ENCODE peak calls at places on chromosomes 2 and 18, in six cellular contexts. One of them, this sample, is unnamed.

GRCh38 chr2:119106301-119106897 is 52.2 kb downstream of the C1QL2 start:
- DNase-seq in dorsolateral prefrontal cortex: no peak
- DNase-seq in AG10803: peak; percentile 15
- DNase-seq in breast epithelium: no peak
- DNase-seq in endodermal cell: peak; percentile 93
- DNase-seq in endothelial cell of umbilical vein: no peak
- DNase-seq in this sample: no peak

GRCh38 chr18:77076111-77076510 is 56.5 kb downstream of the MBP start:
- DNase-seq in dorsolateral prefrontal cortex: no peak
- DNase-seq in endothelial cell of umbilical vein: no peak
- DNase-seq in AG10803: no peak
- DNase-seq in breast epithelium: no peak
- DNase-seq in endodermal cell: no peak
- DNase-seq in this sample: no peak

GRCh38 chr2:120277505-120278205 is 25.0 kb downstream of the RALB start:
- DNase-seq in endodermal cell: no peak
- DNase-seq in AG10803: no peak
- DNase-seq in dorsolateral prefrontal cortex: no peak
- DNase-seq in endothelial cell of umbilical vein: no peak
- DNase-seq in breast epithelium: no peak
- DNase-seq in this sample: no peak

GRCh38 chr18:76169733-76170132 is 325.3 kb downstream of the ZNF516 start:
- DNase-seq in AG10803: no peak
- DNase-seq in endodermal cell: no peak
- DNase-seq in endothelial cell of umbilical vein: no peak
- DNase-seq in breast epithelium: no peak
- DNase-seq in dorsolateral prefrontal cortex: no peak
- DNase-seq in this sample: no peak

GRCh38 chr2:229265727-229266126 is 5.4 kb downstream of the PID1 start:
- DNase-seq in dorsolateral prefrontal cortex: no peak
- DNase-seq in AG10803: no peak
- DNase-seq in endodermal cell: no peak
- DNase-seq in endothelial cell of umbilical vein: no peak
- DNase-seq in breast epithelium: no peak
- DNase-seq in this sample: no peak

GRCh38 chr2:239143858-239144712 is 256.7 kb downstream of the HDAC4 start:
- DNase-seq in endothelial cell of umbilical vein: peak; percentile 37
- DNase-seq in AG10803: peak; percentile 54
- DNase-seq in breast epithelium: no peak
- DNase-seq in dorsolateral prefrontal cortex: no peak
- DNase-seq in endodermal cell: peak; percentile 79
- DNase-seq in this sample: no peak

GRCh38 chr2:225400060-225400511 is 576 bp downstream of the NYAP2 start:
- DNase-seq in endothelial cell of umbilical vein: peak; percentile 1
- DNase-seq in breast epithelium: no peak
- DNase-seq in AG10803: peak; percentile 52
- DNase-seq in endodermal cell: peak; percentile 91
- DNase-seq in dorsolateral prefrontal cortex: peak; percentile 44
- DNase-seq in this sample: no peak

GRCh38 chr18:63199743-63200241 is 119.8 kb downstream of the BCL2 start:
- DNase-seq in endodermal cell: no peak
- DNase-seq in breast epithelium: no peak
- DNase-seq in endothelial cell of umbilical vein: no peak
- DNase-seq in AG10803: no peak
- DNase-seq in dorsolateral prefrontal cortex: no peak
- DNase-seq in this sample: no peak

GRCh38 chr2:118667964-118668363 is 179.5 kb downstream of the EN1 start:
- DNase-seq in dorsolateral prefrontal cortex: no peak
- DNase-seq in endothelial cell of umbilical vein: no peak
- DNase-seq in breast epithelium: no peak
- DNase-seq in endodermal cell: no peak
- DNase-seq in AG10803: peak; percentile 91
- DNase-seq in this sample: no peak

DNA sequence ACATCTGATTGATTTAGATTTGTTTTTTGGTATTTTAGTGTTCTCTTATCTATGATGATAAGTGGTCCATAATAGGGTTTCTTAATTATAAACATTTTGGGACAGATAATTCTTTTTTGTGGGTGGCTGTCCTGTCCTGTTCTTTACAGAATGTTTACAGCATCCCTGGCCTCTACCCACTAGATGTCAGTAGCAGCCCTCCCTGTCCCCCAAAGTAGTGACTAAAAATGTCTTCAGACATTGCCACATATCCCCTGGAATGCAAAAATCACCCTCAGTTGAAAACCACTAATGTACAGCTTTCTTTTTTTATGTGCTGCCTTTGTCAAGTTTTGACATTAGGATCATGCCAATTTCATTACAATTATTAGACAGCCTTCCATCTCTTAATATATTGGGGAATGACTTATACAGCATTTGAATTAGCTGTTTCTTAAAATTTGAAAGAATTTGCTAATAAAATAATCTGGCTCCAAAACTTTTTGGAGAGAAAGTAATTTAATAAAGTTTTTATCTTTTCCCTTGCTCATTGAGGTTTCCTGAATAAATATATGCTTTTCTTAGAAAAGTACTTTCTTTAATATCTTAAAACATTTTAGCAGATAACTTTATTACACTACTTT is 19.5 kb downstream of the WIPF1 start:
- DNase-seq in endodermal cell: no peak
- DNase-seq in breast epithelium: no peak
- DNase-seq in endothelial cell of umbilical vein: peak; percentile 55
- DNase-seq in dorsolateral prefrontal cortex: no peak
- DNase-seq in AG10803: peak; percentile 82
- DNase-seq in this sample: no peak
- TF ChIP-seq CTCF in endodermal cell: peak; percentile 73
- TF ChIP-seq CTCF in breast epithelium: peak; percentile 19
- TF ChIP-seq CTCF in endothelial cell of umbilical vein: peak; percentile 43
- TF ChIP-seq CTCF in dorsolateral prefrontal cortex: peak; percentile 50
- TF ChIP-seq CTCF in AG10803: peak; percentile 92
- TF ChIP-seq CTCF in this sample: peak; percentile 34

GRCh38 chr18:30694773-30695172 is 347.8 kb downstream of the DSC3 start:
- DNase-seq in AG10803: no peak
- DNase-seq in endodermal cell: no peak
- DNase-seq in endothelial cell of umbilical vein: no peak
- DNase-seq in breast epithelium: no peak
- DNase-seq in dorsolateral prefrontal cortex: no peak
- DNase-seq in this sample: no peak

GRCh38 chr18:30698571-30698970 is 344.0 kb downstream of the DSC3 start:
- DNase-seq in AG10803: no peak
- DNase-seq in endodermal cell: no peak
- DNase-seq in breast epithelium: no peak
- DNase-seq in endothelial cell of umbilical vein: no peak
- DNase-seq in dorsolateral prefrontal cortex: no peak
- DNase-seq in this sample: no peak

DNA sequence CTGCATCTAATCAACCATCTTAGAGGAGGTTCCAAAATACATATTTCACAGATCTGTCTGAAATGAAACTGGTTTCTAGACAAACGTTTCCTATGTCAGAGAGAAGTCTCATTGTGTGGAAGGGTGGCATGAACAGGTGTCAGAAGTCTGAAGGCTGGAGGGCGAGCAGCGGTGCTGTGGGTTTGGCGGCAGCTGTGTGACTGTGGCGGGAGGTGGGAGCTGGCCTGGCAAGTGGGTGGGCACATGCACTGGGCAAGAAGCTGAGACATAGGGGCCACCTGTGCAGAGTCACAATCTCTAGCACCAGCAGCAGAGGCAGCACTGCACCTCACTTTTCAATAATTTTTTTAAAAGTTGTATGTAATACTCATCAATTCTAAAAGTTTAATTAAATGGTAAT is 346.3 kb downstream of the DSC3 start:
- DNase-seq in endothelial cell of umbilical vein: no peak
- DNase-seq in breast epithelium: no peak
- DNase-seq in dorsolateral prefrontal cortex: no peak
- DNase-seq in endodermal cell: no peak
- DNase-seq in AG10803: no peak
- DNase-seq in this sample: no peak
- TF ChIP-seq CTCF in endothelial cell of umbilical vein: no peak
- TF ChIP-seq CTCF in breast epithelium: no peak
- TF ChIP-seq CTCF in dorsolateral prefrontal cortex: no peak
- TF ChIP-seq CTCF in endodermal cell: no peak
- TF ChIP-seq CTCF in AG10803: no peak
- TF ChIP-seq CTCF in this sample: no peak

GRCh38 chr2:46621499-46621898 is 142.1 kb downstream of the TMEM247 start:
- DNase-seq in endodermal cell: no peak
- DNase-seq in dorsolateral prefrontal cortex: no peak
- DNase-seq in breast epithelium: no peak
- DNase-seq in AG10803: no peak
- DNase-seq in endothelial cell of umbilical vein: no peak
- DNase-seq in this sample: no peak

GRCh38 chr2:46612675-46613074 is 133.3 kb downstream of the TMEM247 start:
- DNase-seq in endothelial cell of umbilical vein: no peak
- DNase-seq in endodermal cell: no peak
- DNase-seq in dorsolateral prefrontal cortex: no peak
- DNase-seq in AG10803: no peak
- DNase-seq in breast epithelium: no peak
- DNase-seq in this sample: no peak

GRCh38 chr2:46610014-46610413 is 130.6 kb downstream of the TMEM247 start:
- DNase-seq in breast epithelium: no peak
- DNase-seq in dorsolateral prefrontal cortex: no peak
- DNase-seq in endothelial cell of umbilical vein: no peak
- DNase-seq in endodermal cell: no peak
- DNase-seq in AG10803: no peak
- DNase-seq in this sample: no peak

DNA sequence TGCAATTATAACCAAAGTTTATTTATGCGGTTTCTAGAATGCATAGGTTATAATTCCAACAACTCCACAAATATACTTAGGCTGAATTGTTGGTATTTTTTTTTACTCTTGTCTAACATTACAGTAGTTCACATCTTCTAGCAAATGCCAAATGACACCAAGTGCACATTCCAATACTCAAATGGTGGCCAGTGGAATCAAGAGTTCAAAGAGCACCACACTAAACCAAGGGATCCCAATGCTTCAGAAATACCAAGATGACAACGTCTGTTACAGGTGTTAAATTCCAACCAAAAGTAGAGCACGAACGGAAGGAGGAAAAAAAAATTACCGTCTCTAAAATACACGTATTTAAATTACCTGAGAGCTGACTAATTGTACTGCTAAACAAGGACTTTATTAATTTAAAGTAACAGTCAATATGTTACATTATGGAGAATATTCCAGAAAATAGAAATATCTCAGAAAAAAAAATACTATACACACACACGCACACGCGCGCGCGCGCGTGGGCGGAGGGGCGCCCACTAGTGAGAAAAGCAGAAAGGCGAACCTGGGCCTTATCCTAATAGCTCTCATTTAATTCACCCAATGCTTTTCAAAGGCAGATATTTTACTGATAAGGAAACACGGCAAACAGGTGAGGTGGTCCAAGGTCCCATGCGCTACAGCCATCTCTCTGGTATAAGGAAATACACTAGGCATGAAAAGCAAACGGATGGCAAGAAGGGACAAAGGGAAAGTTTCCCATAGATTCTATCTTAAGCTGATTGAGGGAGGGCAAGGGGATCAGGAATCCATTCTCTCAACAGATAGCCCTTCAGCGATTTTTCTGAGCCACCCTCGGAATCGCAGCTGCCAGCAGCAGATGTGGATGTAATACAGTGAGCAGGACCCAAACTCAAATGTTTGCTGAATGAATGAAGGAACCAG is 136.5 kb downstream of the TMEM247 start:
- DNase-seq in endodermal cell: no peak
- DNase-seq in AG10803: no peak
- DNase-seq in dorsolateral prefrontal cortex: no peak
- DNase-seq in breast epithelium: no peak
- DNase-seq in endothelial cell of umbilical vein: peak; percentile 26
- DNase-seq in this sample: peak; percentile 18
- TF ChIP-seq CTCF in endodermal cell: no peak
- TF ChIP-seq CTCF in AG10803: peak; percentile 32
- TF ChIP-seq CTCF in dorsolateral prefrontal cortex: peak; percentile 32
- TF ChIP-seq CTCF in breast epithelium: no peak
- TF ChIP-seq CTCF in endothelial cell of umbilical vein: peak; percentile 9
- TF ChIP-seq CTCF in this sample: no peak

GRCh38 chr2:11028407-11028916 is 116.7 kb downstream of the KCNF1 start:
- DNase-seq in AG10803: no peak
- DNase-seq in endodermal cell: peak; percentile 42
- DNase-seq in endothelial cell of umbilical vein: no peak
- DNase-seq in breast epithelium: no peak
- DNase-seq in dorsolateral prefrontal cortex: no peak
- DNase-seq in this sample: no peak
- TF ChIP-seq CTCF in AG10803: no peak
- TF ChIP-seq CTCF in endodermal cell: peak; percentile 37
- TF ChIP-seq CTCF in endothelial cell of umbilical vein: no peak
- TF ChIP-seq CTCF in breast epithelium: no peak
- TF ChIP-seq CTCF in dorsolateral prefrontal cortex: no peak
- TF ChIP-seq CTCF in this sample: no peak

GRCh38 chr2:47904903-47905453 is 1.3 kb downstream of the FBXO11 start:
- DNase-seq in breast epithelium: no peak
- DNase-seq in endothelial cell of umbilical vein: peak; percentile 45
- DNase-seq in AG10803: no peak
- DNase-seq in endodermal cell: peak; percentile 78
- DNase-seq in dorsolateral prefrontal cortex: peak; percentile 36
- DNase-seq in this sample: no peak

GRCh38 chr2:47903781-47904447 is 2.4 kb downstream of the FBXO11 start:
- DNase-seq in dorsolateral prefrontal cortex: no peak
- DNase-seq in endothelial cell of umbilical vein: peak; percentile 66
- DNase-seq in AG10803: no peak
- DNase-seq in breast epithelium: no peak
- DNase-seq in endodermal cell: no peak
- DNase-seq in this sample: no peak

GRCh38 chr2:47906261-47907096 is at the start of gene FBXO11:
- DNase-seq in endothelial cell of umbilical vein: peak; percentile 99
- DNase-seq in endodermal cell: peak; percentile 98
- DNase-seq in breast epithelium: peak; percentile 83
- DNase-seq in dorsolateral prefrontal cortex: peak; percentile 93
- DNase-seq in AG10803: peak; percentile 99
- DNase-seq in this sample: peak; percentile 85

GRCh38 chr2:47907097-47907781 is 941 bp upstream of the FBXO11 start:
- DNase-seq in breast epithelium: no peak
- DNase-seq in endothelial cell of umbilical vein: no peak
- DNase-seq in AG10803: peak; percentile 35
- DNase-seq in endodermal cell: no peak
- DNase-seq in dorsolateral prefrontal cortex: no peak
- DNase-seq in this sample: no peak

GRCh38 chr2:47905454-47906260 is 641 bp downstream of the FBXO11 start:
- DNase-seq in breast epithelium: peak; percentile 53
- DNase-seq in endodermal cell: peak; percentile 81
- DNase-seq in endothelial cell of umbilical vein: peak; percentile 55
- DNase-seq in AG10803: peak; percentile 58
- DNase-seq in dorsolateral prefrontal cortex: peak; percentile 58
- DNase-seq in this sample: peak; percentile 68
- TF ChIP-seq CTCF in breast epithelium: no peak
- TF ChIP-seq CTCF in endodermal cell: no peak
- TF ChIP-seq CTCF in endothelial cell of umbilical vein: no peak
- TF ChIP-seq CTCF in AG10803: no peak
- TF ChIP-seq CTCF in dorsolateral prefrontal cortex: no peak
- TF ChIP-seq CTCF in this sample: no peak

GRCh38 chr2:74399785-74400184 is 19.7 kb upstream of the DCTN1 start:
- DNase-seq in dorsolateral prefrontal cortex: no peak
- DNase-seq in endodermal cell: no peak
- DNase-seq in endothelial cell of umbilical vein: peak; percentile 41
- DNase-seq in breast epithelium: no peak
- DNase-seq in AG10803: peak; percentile 42
- DNase-seq in this sample: no peak
- TF ChIP-seq CTCF in dorsolateral prefrontal cortex: peak; percentile 19
- TF ChIP-seq CTCF in endodermal cell: peak; percentile 79
- TF ChIP-seq CTCF in endothelial cell of umbilical vein: peak; percentile 53
- TF ChIP-seq CTCF in breast epithelium: peak; percentile 30
- TF ChIP-seq CTCF in AG10803: peak; percentile 70
- TF ChIP-seq CTCF in this sample: no peak